ENCODE peak calls at places on chromosomes 5 and 9, in eight cellular contexts. J is activated CD4-positive, alpha-beta T cell treated with anti-CD3 and anti-CD28 coated beads, Interleukin-2, amount 50 U/mL, for 4 hours; O is occipital lobe; M is PC-3; Z is astrocyte of the hippocampus; S is CD8-positive, alpha-beta memory T cell; Y is ACHN; C is A549. R is an unnamed sample.

GRCh38 chr5:107476783-107477182 is 194.0 kb downstream of the EFNA5 start:
- DNase-seq in J (no peak), O (no peak), M (no peak), Z (no peak), S (peak), Y (no peak), C (peak), R (no peak)

GRCh38 chr9:99579964-99580363 is 241.7 kb upstream of the NR4A3 start:
- DNase-seq in J (no peak), O (no peak), M (no peak), Z (no peak), S (no peak), Y (no peak), C (no peak), R (no peak)

GRCh38 chr9:134316444-134317160 is 9.7 kb upstream of the RXRA start:
- DNase-seq in J (no peak), O (no peak), M (no peak), Z (peak), S (no peak), Y (no peak), C (no peak), R (no peak)

GRCh38 chr5:59104400-59105117 is 521.7 kb downstream of the RAB3C start:
- DNase-seq in J (no peak), O (no peak), M (no peak), Z (peak), S (no peak), Y (no peak), C (peak), R (no peak)

GRCh38 chr5:19630875-19631274 is 357.1 kb downstream of the CDH18 start:
- DNase-seq in J (no peak), O (no peak), M (no peak), Z (no peak), S (no peak), Y (no peak), C (no peak), R (no peak)

GRCh38 chr5:136212252-136212721 is 19.3 kb upstream of the SMIM32 start:
- DNase-seq in J (peak), O (no peak), M (peak), Z (peak), S (peak), Y (peak), C (peak), R (peak)

GRCh38 chr9:112520646-112521045 is 34.0 kb downstream of the KIAA1958 start:
- DNase-seq in J (no peak), O (no peak), M (no peak), Z (no peak), S (no peak), Y (no peak), C (no peak), R (no peak)

GRCh38 chr9:114271556-114272510 is 51.1 kb upstream of the ORM1 start:
- DNase-seq in J (no peak), O (no peak), M (peak), Z (no peak), S (no peak), Y (peak), C (peak), R (no peak)

GRCh38 chr9:124894741-124895170 is 32.8 kb downstream of the ARPC5L start:
- DNase-seq in J (peak), O (no peak), M (peak), Z (peak), S (peak), Y (peak), C (peak), R (no peak)

GRCh38 chr5:6900828-6901227 is 187.6 kb downstream of the TENT4A start:
- DNase-seq in J (no peak), O (no peak), M (no peak), Z (peak), S (no peak), Y (no peak), C (peak), R (no peak)

GRCh38 chr5:135999396-136000139 is 29.2 kb upstream of the TGFBI start:
- DNase-seq in J (no peak), O (no peak), M (peak), Z (peak), S (no peak), Y (no peak), C (peak), R (no peak)

GRCh38 chr9:135506327-135507103 is 6.0 kb downstream of the MRPS2 start:
- DNase-seq in J (no peak), O (no peak), M (no peak), Z (no peak), S (no peak), Y (no peak), C (no peak), R (no peak)

GRCh38 chr9:95826183-95826838 is 49.2 kb upstream of the ERCC6L2 start:
- DNase-seq in J (no peak), O (no peak), M (no peak), Z (no peak), S (no peak), Y (no peak), C (no peak), R (no peak)

GRCh38 chr5:150946351-150946905 is 41.6 kb upstream of the ZNF300 start:
- DNase-seq in J (no peak), O (peak), M (no peak), Z (peak), S (no peak), Y (no peak), C (no peak), R (no peak)

GRCh38 chr5:135184646-135185045 is 150.6 kb upstream of the PITX1 start:
- DNase-seq in J (no peak), O (no peak), M (no peak), Z (no peak), S (no peak), Y (no peak), C (no peak), R (no peak)

GRCh38 chr5:168046163-168046562 is 245.3 kb upstream of the WWC1 start:
- DNase-seq in J (no peak), O (no peak), M (no peak), Z (no peak), S (no peak), Y (no peak), C (no peak), R (no peak)

GRCh38 chr9:110864011-110864410 is 174.3 kb downstream of the LPAR1 start:
- DNase-seq in J (no peak), O (no peak), M (no peak), Z (no peak), S (no peak), Y (no peak), C (no peak), R (no peak)

GRCh38 chr5:149930060-149930753 is 14.4 kb downstream of the PDE6A start:
- DNase-seq in J (no peak), O (no peak), M (no peak), Z (no peak), S (no peak), Y (no peak), C (no peak), R (no peak)

GRCh38 chr9:128389395-128390149 is 18.4 kb downstream of the URM1 start:
- DNase-seq in J (no peak), O (no peak), M (no peak), Z (no peak), S (no peak), Y (no peak), C (no peak), R (no peak)

GRCh38 chr9:135308809-135309762 is 170.5 kb upstream of the PPP1R26 start:
- DNase-seq in J (no peak), O (no peak), M (no peak), Z (no peak), S (no peak), Y (no peak), C (no peak), R (no peak)